ENCODE peak calls at places on chromosomes 13 and 19, in six cellular contexts. I, P, R, O, E and T are unnamed samples.

GRCh38 chr13:44876782-44877324 is 112.4 kb downstream of the NUFIP1 start:
- DNase-seq in I (peak), P (no peak), R (no peak), O (no peak), E (no peak), T (no peak)

GRCh38 chr13:106187092-106187491 is 348.4 kb downstream of the EFNB2 start:
- DNase-seq in I (no peak), P (no peak), R (no peak), O (no peak), E (no peak), T (no peak)

GRCh38 chr19:50796634-50797428 is 6.6 kb downstream of the ACP4 start:
- DNase-seq in I (no peak), P (no peak), R (no peak), O (no peak), E (no peak), T (no peak)

GRCh38 chr19:14474827-14475226 is 327 bp downstream of the PTGER1 start:
- DNase-seq in I (no peak), P (no peak), R (no peak), O (no peak), E (no peak), T (no peak)

GRCh38 chr19:49869009-49869483 is 1.7 kb upstream of the PNKP start:
- DNase-seq in I (no peak), P (no peak), R (no peak), O (no peak), E (no peak), T (no peak)

GRCh38 chr19:18588611-18589379 is at the start of gene REX1BD:
- DNase-seq in I (peak), P (peak), R (peak), O (peak), E (peak), T (peak)

GRCh38 chr19:18274776-18275356 is 614 bp upstream of the IQCN start:
- DNase-seq in I (no peak), P (peak), R (peak), O (peak), E (peak), T (peak)

GRCh38 chr13:72163671-72164070 is 296.7 kb upstream of the DACH1 start:
- DNase-seq in I (no peak), P (no peak), R (no peak), O (no peak), E (no peak), T (no peak)

GRCh38 chr13:26011996-26012688 is 39.7 kb downstream of the SHISA2 start:
- DNase-seq in I (no peak), P (peak), R (no peak), O (no peak), E (no peak), T (peak)

GRCh38 chr13:27907139-27907787 is 12.5 kb upstream of the PDX1 start:
- DNase-seq in I (no peak), P (no peak), R (no peak), O (no peak), E (no peak), T (no peak)

GRCh38 chr13:52454459-52454824 is 836 bp upstream of the CKAP2 start:
- DNase-seq in I (no peak), P (no peak), R (no peak), O (no peak), E (no peak), T (peak)

GRCh38 chr19:6071840-6072239 is 38.5 kb downstream of the RFX2 start:
- DNase-seq in I (no peak), P (no peak), R (no peak), O (no peak), E (no peak), T (no peak)

GRCh38 chr13:40124648-40125045 is 469.2 kb downstream of the COG6 start:
- DNase-seq in I (no peak), P (no peak), R (no peak), O (no peak), E (no peak), T (no peak)

GRCh38 chr19:11141937-11142527 is 13.6 kb downstream of the SPC24 start:
- DNase-seq in I (no peak), P (no peak), R (no peak), O (no peak), E (no peak), T (no peak)

GRCh38 chr13:79593121-79593520 is 112.2 kb downstream of the NDFIP2 start:
- DNase-seq in I (no peak), P (no peak), R (no peak), O (no peak), E (no peak), T (no peak)

GRCh38 chr19:58416631-58417030 is 8.2 kb downstream of the ZNF584 start:
- DNase-seq in I (no peak), P (no peak), R (no peak), O (no peak), E (no peak), T (no peak)

GRCh38 chr19:46271488-46272197 is 25.2 kb upstream of the HIF3A start:
- DNase-seq in I (no peak), P (no peak), R (no peak), O (no peak), E (no peak), T (no peak)

GRCh38 chr19:58518261-58519086 is 1.1 kb downstream of the ZBTB45 start:
- DNase-seq in I (no peak), P (no peak), R (no peak), O (no peak), E (no peak), T (no peak)

GRCh38 chr19:31784631-31785237 is 435.5 kb upstream of the TSHZ3 start:
- DNase-seq in I (no peak), P (no peak), R (no peak), O (no peak), E (no peak), T (no peak)

GRCh38 chr19:10692673-10693264 is 8.5 kb upstream of the QTRT1 start:
- DNase-seq in I (no peak), P (no peak), R (no peak), O (no peak), E (no peak), T (no peak)

GRCh38 chr13:101218484-101218883 is 197.8 kb downstream of the NALCN start:
- DNase-seq in I (no peak), P (no peak), R (no peak), O (no peak), E (no peak), T (no peak)